ENCODE peak calls at places on chromosomes 16 and 17, in six cellular contexts. N is uterus; A is CD4-positive, alpha-beta T cell; U is tibial nerve; C is AG04450; L is colonic mucosa. M is an unnamed sample.

GRCh38 chr16:2514333-2515179 is 804 bp downstream of the ATP6V0C start:
- DNase-seq in N (no peak), A (no peak), U (no peak), C (no peak), L (no peak), M (peak)

GRCh38 chr16:57798953-57799618 is 3.2 kb downstream of the KIFC3 start:
- DNase-seq in N (no peak), A (no peak), U (no peak), C (no peak), L (no peak), M (no peak)

GRCh38 chr16:68948230-68948910 is 105.0 kb downstream of the TANGO6 start:
- DNase-seq in N (no peak), A (no peak), U (no peak), C (no peak), L (no peak), M (no peak)

GRCh38 chr17:2084766-2085647 is 30.1 kb downstream of the HIC1 start:
- DNase-seq in N (peak), A (no peak), U (peak), C (peak), L (peak), M (no peak)

GRCh38 chr16:49640606-49641005 is 215.3 kb downstream of the ZNF423 start:
- DNase-seq in N (no peak), A (no peak), U (no peak), C (no peak), L (no peak), M (no peak)

GRCh38 chr17:38590988-38591758 is 14.6 kb downstream of the SRCIN1 start:
- DNase-seq in N (no peak), A (no peak), U (no peak), C (no peak), L (no peak), M (no peak)

GRCh38 chr16:3712830-3713476 is 4.4 kb downstream of the TRAP1 start:
- DNase-seq in N (no peak), A (no peak), U (no peak), C (no peak), L (no peak), M (peak)

GRCh38 chr17:63439682-63440081 is 6.4 kb downstream of the CYB561 start:
- DNase-seq in N (no peak), A (no peak), U (no peak), C (no peak), L (no peak), M (no peak)

GRCh38 chr16:51408357-51408756 is 257.3 kb upstream of the SALL1 start:
- DNase-seq in N (no peak), A (no peak), U (no peak), C (no peak), L (no peak), M (no peak)

DNA sequence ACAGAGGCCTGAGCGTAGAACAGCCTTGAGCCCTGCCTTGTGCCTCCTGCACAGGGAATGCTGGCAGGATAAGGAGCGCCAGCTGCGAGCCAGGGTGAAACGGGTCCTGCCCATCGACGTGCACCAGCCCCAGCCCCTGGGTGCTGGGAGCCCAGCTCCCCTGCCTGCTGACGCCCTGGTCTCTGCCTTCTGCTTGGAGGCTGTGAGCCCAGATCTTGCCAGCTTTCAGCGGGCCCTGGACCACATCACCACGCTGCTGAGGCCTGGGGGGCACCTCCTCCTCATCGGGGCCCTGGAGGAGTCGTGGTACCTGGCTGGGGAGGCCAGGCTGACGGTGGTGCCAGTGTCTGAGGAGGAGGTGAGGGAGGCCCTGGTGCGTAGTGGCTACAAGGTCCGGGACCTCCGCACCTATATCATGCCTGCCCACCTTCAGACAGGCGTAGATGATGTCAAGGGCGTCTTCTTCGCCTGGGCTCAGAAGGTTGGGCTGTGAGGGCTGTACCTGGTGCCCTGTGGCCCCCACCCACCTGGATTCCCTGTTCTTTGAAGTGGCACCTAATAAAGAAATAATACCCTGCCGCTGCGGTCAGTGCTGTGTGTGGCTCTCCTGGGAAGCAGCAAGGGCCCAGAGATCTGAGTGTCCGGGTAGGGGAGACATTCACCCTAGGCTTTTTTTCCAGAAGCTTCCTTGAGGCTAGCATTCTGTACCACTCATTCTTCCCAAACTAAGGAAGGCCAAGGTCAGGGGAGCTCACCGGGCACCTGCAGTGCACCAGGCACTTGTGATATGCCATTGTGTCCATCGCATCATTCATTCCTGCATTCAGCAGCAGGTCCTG is 1.9 kb downstream of the PNMT start:
- DNase-seq in N (no peak), A (no peak), U (no peak), C (no peak), L (no peak), M (no peak)
- H3K27ac ChIP-seq in N (no peak), A (no peak), U (no peak), C (no peak), L (no peak), M (no peak)

GRCh38 chr16:87705780-87706277 is 60.0 kb downstream of the KLHDC4 start:
- DNase-seq in N (no peak), A (no peak), U (no peak), C (no peak), L (no peak), M (peak)

GRCh38 chr16:87707714-87708113 is 58.1 kb downstream of the KLHDC4 start:
- DNase-seq in N (no peak), A (no peak), U (no peak), C (no peak), L (no peak), M (no peak)

GRCh38 chr16:87706278-87707000 is 59.3 kb downstream of the KLHDC4 start:
- DNase-seq in N (no peak), A (no peak), U (no peak), C (no peak), L (no peak), M (peak)

GRCh38 chr16:87708181-87708580 is 57.6 kb downstream of the KLHDC4 start:
- DNase-seq in N (no peak), A (no peak), U (no peak), C (no peak), L (no peak), M (no peak)

DNA sequence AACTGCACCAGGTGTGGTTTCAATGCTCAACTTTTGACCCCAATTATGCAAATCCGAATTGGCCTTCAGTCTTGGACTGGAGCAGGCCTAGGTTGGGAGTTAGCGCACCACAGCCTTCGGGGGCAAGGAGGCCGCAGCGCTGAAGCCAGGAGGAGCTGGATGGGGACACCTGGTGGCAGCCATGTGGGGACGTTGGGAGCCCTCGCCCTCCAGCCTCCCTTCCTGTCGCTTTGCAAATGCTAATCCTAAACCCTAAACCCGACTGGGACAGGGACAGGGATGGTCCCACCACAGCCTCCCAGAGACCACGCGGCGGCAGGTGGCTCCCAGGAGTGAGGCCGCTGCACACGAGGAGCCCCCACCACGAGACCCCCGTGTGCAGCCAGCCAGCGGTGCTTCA is 58.7 kb downstream of the KLHDC4 start:
- DNase-seq in N (no peak), A (no peak), U (no peak), C (no peak), L (no peak), M (no peak)
- TF ChIP-seq CTCF in N (no peak), A (no peak), U (no peak), C (no peak), L (no peak), M (no peak)

GRCh38 chr17:1042486-1042885 is 45.6 kb downstream of the TIMM22 start:
- DNase-seq in N (no peak), A (no peak), U (no peak), C (no peak), L (no peak), M (no peak)
- H3K27ac ChIP-seq in N (no peak), A (no peak), U (no peak), C (no peak), L (no peak), M (no peak)

DNA sequence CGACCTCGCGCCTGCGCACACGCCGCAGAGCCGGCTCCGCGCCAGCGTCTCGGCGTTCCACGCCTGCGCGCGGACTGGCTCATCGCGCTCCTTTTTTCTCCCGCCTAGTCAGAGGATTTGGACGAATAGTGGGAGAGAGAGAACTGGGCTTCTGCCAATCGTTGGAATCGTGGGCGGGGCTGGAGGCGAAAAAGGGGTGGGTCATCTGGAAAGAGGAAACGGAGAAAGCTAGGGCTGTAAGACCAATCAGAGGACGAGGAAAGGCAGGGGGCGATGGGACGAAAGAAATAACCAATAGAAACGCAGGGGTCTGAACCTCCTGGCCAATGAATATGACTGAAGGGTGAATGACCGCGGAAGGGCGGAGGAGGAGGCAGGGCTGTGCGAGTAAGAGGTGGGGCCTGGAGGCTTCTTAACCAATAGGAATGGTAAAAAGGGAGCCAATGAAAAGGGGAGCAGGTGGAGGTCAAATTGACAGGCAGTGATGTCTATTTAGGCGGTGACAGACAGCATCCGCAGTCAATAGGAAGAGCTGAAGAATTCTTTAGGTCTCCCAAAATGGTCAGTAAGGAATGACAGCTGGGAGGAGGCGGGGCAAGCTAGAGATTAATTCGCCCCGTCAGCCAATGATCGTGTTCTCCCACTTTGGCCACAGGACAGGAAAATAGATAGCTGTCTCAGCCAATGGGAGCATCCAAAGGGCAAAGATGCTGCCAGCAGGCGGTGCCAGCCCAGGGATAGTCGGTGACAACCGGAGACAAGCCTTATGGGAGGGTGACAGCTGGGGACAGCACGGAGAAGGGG is at the start of gene TBC1D10B:
- DNase-seq in N (peak), A (peak), U (peak), C (peak), L (peak), M (peak)
- TF ChIP-seq CTCF in N (no peak), A (peak), U (peak), C (peak), L (peak), M (peak)

DNA sequence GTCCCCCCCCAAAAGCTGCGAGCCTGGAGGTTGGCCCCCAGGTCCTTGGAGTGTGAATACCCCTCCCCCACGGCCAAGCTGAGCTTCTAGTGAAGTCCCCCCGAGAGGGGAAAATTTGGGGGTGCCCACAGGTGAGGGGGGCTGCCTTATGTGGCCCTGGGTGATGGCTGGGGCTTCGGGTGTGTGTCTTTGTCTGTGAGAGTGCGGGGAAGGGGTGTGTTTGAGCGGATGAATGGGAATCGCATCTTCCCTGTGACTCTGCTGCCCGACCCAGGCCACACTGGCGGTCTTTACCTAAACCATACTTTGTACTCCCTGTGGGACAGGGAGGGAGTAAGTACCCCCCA is 1.2 kb downstream of the SBK1 start:
- DNase-seq in N (no peak), A (no peak), U (no peak), C (no peak), L (no peak), M (no peak)
- H3K27ac ChIP-seq in N (no peak), A (peak), U (no peak), C (no peak), L (no peak), M (no peak)

GRCh38 chr17:8629371-8630226 is 926 bp downstream of the MYH10 start:
- DNase-seq in N (peak), A (no peak), U (no peak), C (no peak), L (peak), M (peak)

GRCh38 chr17:8628172-8628571 is 2.4 kb downstream of the MYH10 start:
- DNase-seq in N (no peak), A (no peak), U (no peak), C (no peak), L (no peak), M (no peak)

GRCh38 chr17:8630802-8631553 is 453 bp upstream of the MYH10 start:
- DNase-seq in N (peak), A (peak), U (peak), C (peak), L (peak), M (peak)

GRCh38 chr17:8630227-8630801 is at the start of gene MYH10:
- DNase-seq in N (peak), A (no peak), U (no peak), C (no peak), L (no peak), M (peak)

DNA sequence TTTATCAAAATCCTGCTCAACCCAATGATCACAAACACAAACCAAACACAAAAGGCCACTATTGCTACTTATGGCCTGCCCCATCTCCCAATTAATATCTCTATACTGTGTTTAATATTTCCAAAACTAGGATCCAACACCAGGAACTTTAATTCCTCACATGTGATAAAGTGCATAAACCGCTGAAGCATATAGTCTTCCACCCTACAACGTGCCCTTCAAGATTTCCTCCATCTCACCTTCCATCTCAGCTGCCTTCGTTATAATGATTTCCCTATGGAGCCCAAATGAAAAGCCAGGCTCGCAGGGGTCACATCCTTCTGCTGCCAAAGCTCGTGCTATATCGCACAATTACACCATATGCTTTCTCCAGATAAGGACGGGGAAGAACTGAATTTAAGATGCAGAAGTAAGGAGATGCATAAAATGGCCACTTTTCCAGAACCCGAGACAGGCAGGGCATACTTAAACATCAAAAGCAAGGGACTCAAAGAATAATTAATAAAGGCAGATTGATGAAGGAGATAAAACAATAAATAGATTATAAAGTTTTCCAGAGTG is 1.8 kb downstream of the MYH10 start:
- DNase-seq in N (no peak), A (no peak), U (no peak), C (no peak), L (no peak), M (no peak)
- TF ChIP-seq CTCF in N (no peak), A (no peak), U (no peak), C (no peak), L (no peak), M (no peak)

GRCh38 chr17:81120149-81120484 is 45.2 kb upstream of the PVALEF start:
- DNase-seq in N (no peak), A (no peak), U (no peak), C (no peak), L (no peak), M (no peak)
- H3K27ac ChIP-seq in N (no peak), A (no peak), U (peak), C (no peak), L (no peak), M (peak)

GRCh38 chr16:5502467-5502869 is 404.9 kb upstream of the EEF2KMT start:
- DNase-seq in N (no peak), A (no peak), U (no peak), C (no peak), L (no peak), M (no peak)
- TF ChIP-seq CTCF in N (no peak), A (no peak), U (no peak), C (no peak), L (no peak), M (no peak)

GRCh38 chr17:35972945-35973332 is 8.4 kb downstream of the CCL16 start:
- DNase-seq in N (no peak), A (no peak), U (no peak), C (no peak), L (no peak), M (no peak)
- H3K27ac ChIP-seq in N (peak), A (no peak), U (no peak), C (no peak), L (no peak), M (no peak)